ENCODE peak calls at places on chromosomes 13 and 19, in nine cellular contexts. I is RCC 7860; O is RWPE1; B is midbrain; W is putamen; X is GDM1; U is IMR-90; Y is stimulated activated CD4-positive, alpha-beta T cell treated with anti-CD3 and anti-CD28 coated beads, Interleukin-1b, Interleukin-23, amount 100 ng/mL, for 1 hour; D is skeletal muscle cell. A is an unnamed sample.

GRCh38 chr13:104466016-104466415 is 1399.8 kb upstream of the SLC10A2 start:
- DNase-seq in D (no peak), W (no peak), I (no peak), X (no peak), B (no peak), O (no peak), Y (no peak), U (no peak), A (no peak)

GRCh38 chr13:100581030-100581429 is 7.6 kb downstream of the GGACT start:
- DNase-seq in X (no peak), D (no peak), B (no peak), U (no peak), I (no peak), Y (no peak), W (no peak), O (no peak), A (no peak)

GRCh38 chr13:113537205-113537604 is 46.7 kb upstream of the DCUN1D2 start:
- DNase-seq in Y (no peak), I (no peak), W (no peak), U (no peak), X (no peak), D (no peak), B (no peak), O (no peak), A (no peak)

GRCh38 chr13:102197193-102197592 is 204.7 kb downstream of the FGF14 start:
- DNase-seq in X (no peak), D (no peak), O (no peak), I (no peak), Y (no peak), U (peak), W (no peak), B (no peak), A (no peak)

GRCh38 chr13:110306960-110307696 is at the start of the genes COL4A1 and COL4A2:
- DNase-seq in U (peak), D (no peak), X (no peak), B (peak), I (peak), O (peak), Y (no peak), W (no peak), A (no peak)

GRCh38 chr13:25466880-25467279 is 95.1 kb downstream of the ATP8A2 start:
- DNase-seq in U (no peak), O (no peak), B (no peak), D (no peak), I (no peak), W (no peak), X (no peak), Y (no peak), A (no peak)

GRCh38 chr13:97339019-97339988 is 94.7 kb upstream of the RAP2A start:
- DNase-seq in O (no peak), D (peak), Y (no peak), X (no peak), I (no peak), U (peak), B (peak), W (peak), A (no peak)

GRCh38 chr13:106105153-106105552 is 430.3 kb downstream of the EFNB2 start:
- DNase-seq in Y (no peak), D (no peak), U (peak), O (no peak), W (no peak), I (peak), X (no peak), B (no peak), A (no peak)

GRCh38 chr13:33692531-33692930 is 125.4 kb upstream of the RFC3 start:
- DNase-seq in O (no peak), W (no peak), X (no peak), I (no peak), Y (no peak), B (no peak), D (no peak), U (no peak), A (no peak)

GRCh38 chr13:46160474-46161066 is 21.4 kb downstream of the LCP1 start:
- DNase-seq in D (no peak), W (peak), B (peak), U (peak), X (peak), O (peak), I (peak), Y (no peak), A (no peak)

GRCh38 chr19:13104848-13105646 is 2.4 kb upstream of the LYL1 start:
- DNase-seq in Y (no peak), D (no peak), W (no peak), X (peak), B (no peak), O (no peak), U (no peak), I (no peak), A (no peak)

GRCh38 chr19:54448037-54448773 is 794 bp upstream of the LENG8 start:
- DNase-seq in B (peak), U (peak), D (no peak), O (no peak), Y (peak), W (no peak), X (peak), I (peak), A (no peak)

GRCh38 chr13:42762251-42762650 is 19.1 kb upstream of the FAM216B start:
- DNase-seq in Y (no peak), O (peak), X (no peak), I (no peak), B (no peak), D (peak), W (no peak), U (peak), A (no peak)

GRCh38 chr13:99353836-99354235 is 46.6 kb upstream of the GPR183 start:
- DNase-seq in X (no peak), O (no peak), D (no peak), W (no peak), Y (no peak), B (no peak), I (no peak), U (peak), A (no peak)

GRCh38 chr13:91078093-91078679 is 269.3 kb upstream of the MIR17HG start:
- DNase-seq in U (no peak), O (no peak), X (no peak), D (no peak), I (no peak), B (peak), W (no peak), Y (no peak), A (no peak)

GRCh38 chr13:47038196-47038595 is 141.3 kb upstream of the HTR2A start:
- DNase-seq in X (no peak), I (no peak), B (no peak), U (peak), Y (no peak), D (no peak), O (no peak), W (no peak), A (no peak)

GRCh38 chr13:39336964-39337363 is 266.0 kb downstream of the LHFPL6 start:
- DNase-seq in U (no peak), I (no peak), Y (no peak), W (no peak), B (no peak), D (no peak), O (no peak), X (no peak), A (no peak)

GRCh38 chr13:20391597-20392452 is 133.8 kb downstream of the CRYL1 start:
- DNase-seq in U (no peak), Y (no peak), X (no peak), I (no peak), W (no peak), B (no peak), D (no peak), O (peak), A (no peak)

GRCh38 chr19:30249911-30250310 is 122.3 kb upstream of the ZNF536 start:
- DNase-seq in B (no peak), O (no peak), U (no peak), D (no peak), Y (no peak), X (no peak), W (no peak), I (no peak), A (no peak)

GRCh38 chr19:45172173-45172572 is 5.9 kb downstream of the TRAPPC6A start:
- DNase-seq in B (no peak), I (no peak), W (no peak), Y (no peak), D (no peak), X (no peak), U (no peak), O (no peak), A (no peak)

GRCh38 chr13:113952983-113953520 is 20.8 kb downstream of the C13orf46 start:
- DNase-seq in U (no peak), W (no peak), I (no peak), D (no peak), B (no peak), X (no peak), O (no peak), Y (no peak), A (no peak)

GRCh38 chr19:3196064-3196932 is 10.6 kb downstream of the NCLN start:
- DNase-seq in D (no peak), U (no peak), X (no peak), Y (no peak), I (no peak), O (no peak), B (no peak), W (no peak), A (no peak)

GRCh38 chr19:35120898-35121297 is 5.3 kb downstream of the FXYD3 start:
- DNase-seq in W (no peak), B (no peak), O (no peak), Y (no peak), X (no peak), D (no peak), I (no peak), U (no peak), A (no peak)

GRCh38 chr19:7340959-7341837 is 7.5 kb upstream of the ARHGEF18 start:
- DNase-seq in I (peak), X (peak), O (peak), W (peak), Y (peak), D (no peak), U (peak), B (peak), A (no peak)

GRCh38 chr13:38348890-38349289 is 761 bp upstream of the UFM1 start:
- DNase-seq in W (peak), Y (no peak), I (peak), X (no peak), O (peak), U (peak), D (peak), B (peak), A (no peak)

GRCh38 chr19:52453324-52454094 is at the start of gene ZNF578:
- DNase-seq in D (peak), U (peak), W (peak), O (peak), I (no peak), B (peak), Y (peak), X (no peak), A (peak)

A was measured in cortex of kidney.